ENCODE peak calls at places on chromosomes 4 and X, in nine cellular contexts. K is ACHN; I is amygdala; C is stimulated activated naive CD8-positive, alpha-beta T cell treated with anti-CD3 and anti-CD28 coated beads, Interleukin-15, Interleukin-2, amounts not matched to agents 100 U/mL and 50 U/mL, for 24 hours; J is activated effector memory CD4-positive, alpha-beta T cell treated with Interleukin-2 at 50 U/mL for 16 hours; M is amniotic epithelial cell; T is SK-N-DZ; P is NCI-H2081 treated with DMSO at 0.1 percent for 48 hours; L is fibroblast of lung. V is an unnamed sample.

GRCh38 chr4:169660929-169661328 is 40.6 kb downstream of the CLCN3 start:
- DNase-seq in K (no peak), I (no peak), C (no peak), J (no peak), M (no peak), T (no peak), P (no peak), L (no peak), V (no peak)

GRCh38 chr4:140976768-140977167 is 156.5 kb downstream of the RNF150 start:
- DNase-seq in K (no peak), I (no peak), C (no peak), J (no peak), M (no peak), T (no peak), P (no peak), L (no peak), V (no peak)

GRCh38 chrX:65894138-65894537 is 145.7 kb downstream of the VSIG4 start:
- DNase-seq in K (no peak), I (no peak), C (peak), J (peak), M (no peak), T (no peak), P (no peak), L (no peak), V (no peak)

GRCh38 chr4:139304920-139305319 is 2.6 kb upstream of the NDUFC1 start:
- DNase-seq in K (no peak), I (no peak), C (no peak), J (no peak), M (no peak), T (no peak), P (no peak), L (no peak), V (no peak)

GRCh38 chr4:109990307-109991257 is 77.9 kb downstream of the EGF start:
- DNase-seq in K (no peak), I (no peak), C (no peak), J (no peak), M (no peak), T (no peak), P (no peak), L (no peak), V (no peak)

GRCh38 chr4:80678413-80678812 is 342.9 kb downstream of the CFAP299 start:
- DNase-seq in K (no peak), I (no peak), C (no peak), J (no peak), M (no peak), T (no peak), P (no peak), L (no peak), V (no peak)

GRCh38 chrX:131729295-131729694 is 185.4 kb downstream of the OR13H1 start:
- DNase-seq in K (no peak), I (peak), C (no peak), J (no peak), M (no peak), T (peak), P (no peak), L (no peak), V (no peak)

GRCh38 chrX:15269618-15270521 is at the start of gene ASB9:
- DNase-seq in K (peak), I (no peak), C (peak), J (peak), M (peak), T (no peak), P (no peak), L (peak), V (peak)

GRCh38 chrX:68511255-68511654 is 12.4 kb downstream of the YIPF6 start:
- DNase-seq in K (peak), I (peak), C (peak), J (no peak), M (peak), T (peak), P (no peak), L (peak), V (no peak)

GRCh38 chr4:105924341-105924740 is 29.1 kb downstream of the NPNT start:
- DNase-seq in K (no peak), I (no peak), C (no peak), J (no peak), M (no peak), T (no peak), P (no peak), L (no peak), V (no peak)

GRCh38 chr4:1767770-1768366 is 25.2 kb upstream of the FGFR3 start:
- DNase-seq in K (peak), I (no peak), C (peak), J (no peak), M (peak), T (no peak), P (no peak), L (peak), V (no peak)

GRCh38 chrX:154758696-154759095 is 4.0 kb upstream of the DKC1 start:
- DNase-seq in K (no peak), I (no peak), C (no peak), J (no peak), M (no peak), T (no peak), P (no peak), L (no peak), V (no peak)

GRCh38 chr4:913280-913618 is 18.9 kb downstream of the GAK start:
- DNase-seq in K (no peak), I (no peak), C (no peak), J (no peak), M (no peak), T (no peak), P (no peak), L (no peak), V (no peak)

GRCh38 chr4:28682872-28683271 is 1822.2 kb downstream of the STIM2 start:
- DNase-seq in K (no peak), I (no peak), C (no peak), J (no peak), M (no peak), T (no peak), P (no peak), L (no peak), V (no peak)